ENCODE peak calls at places on chromosomes 7 and 10, in seven cellular contexts. G, F, S, I, X, R and O are unnamed samples.

GRCh38 chr7:82050134-82050533 is 280.3 kb upstream of the HGF start:
- DNase-seq in G (peak; percentile 87), F (no peak), S (peak; percentile 34), I (no peak), X (no peak), R (peak; percentile 29), O (no peak)

GRCh38 chr7:43475983-43476382 is 106.9 kb upstream of the STK17A start:
- DNase-seq in G (no peak), F (no peak), S (no peak), I (no peak), X (no peak), R (no peak), O (no peak)

GRCh38 chr10:30207485-30208052 is 141.5 kb downstream of the MTPAP start:
- DNase-seq in G (no peak), F (no peak), S (no peak), I (no peak), X (no peak), R (no peak), O (no peak)

GRCh38 chr10:87585565-87586514 is 73.8 kb upstream of the PAPSS2 start:
- DNase-seq in G (peak; percentile 83), F (no peak), S (peak; percentile 52), I (no peak), X (no peak), R (peak; percentile 24), O (no peak)

GRCh38 chr10:97222346-97222961 is 36.7 kb upstream of the SLIT1 start:
- DNase-seq in G (no peak), F (no peak), S (no peak), I (peak; percentile 2), X (no peak), R (no peak), O (no peak)

GRCh38 chr10:88582806-88583583 is at the start of gene RNLS:
- DNase-seq in G (peak; percentile 57), F (peak; percentile 85), S (peak; percentile 72), I (peak; percentile 76), X (peak; percentile 68), R (peak; percentile 30), O (peak; percentile 83)

GRCh38 chr7:88306590-88307048 is at the start of gene STEAP4:
- DNase-seq in G (peak; percentile 84), F (peak; percentile 79), S (peak; percentile 65), I (no peak), X (no peak), R (no peak), O (no peak)

GRCh38 chr10:121325490-121326231 is 272.6 kb downstream of the FGFR2 start:
- DNase-seq in G (no peak), F (no peak), S (no peak), I (no peak), X (no peak), R (no peak), O (no peak)

GRCh38 chr7:103811997-103812396 is 177.5 kb downstream of the RELN start:
- DNase-seq in G (no peak), F (no peak), S (no peak), I (no peak), X (peak; percentile 28), R (no peak), O (no peak)

GRCh38 chr7:96009162-96009561 is 236.8 kb downstream of the DYNC1I1 start:
- DNase-seq in G (no peak), F (no peak), S (no peak), I (no peak), X (no peak), R (no peak), O (no peak)

GRCh38 chr10:86293323-86293840 is 73.2 kb downstream of the GRID1 start:
- DNase-seq in G (no peak), F (no peak), S (no peak), I (no peak), X (no peak), R (no peak), O (no peak)

GRCh38 chr10:97891497-97892167 is 42.0 kb downstream of the GOLGA7B start:
- DNase-seq in G (no peak), F (no peak), S (no peak), I (no peak), X (no peak), R (no peak), O (no peak)

GRCh38 chr10:131345691-131346090 is 34.2 kb upstream of the TCERG1L start:
- DNase-seq in G (no peak), F (no peak), S (no peak), I (no peak), X (no peak), R (no peak), O (no peak)

GRCh38 chr7:28041508-28042314 is 138.9 kb downstream of the JAZF1 start:
- DNase-seq in G (peak; percentile 63), F (no peak), S (no peak), I (no peak), X (no peak), R (peak; percentile 56), O (no peak)

GRCh38 chr7:66258409-66258808 is 53.3 kb downstream of the TPST1 start:
- DNase-seq in G (no peak), F (no peak), S (no peak), I (no peak), X (no peak), R (peak; percentile 64), O (no peak)

GRCh38 chr10:95601116-95601719 is 40.0 kb upstream of the SORBS1 start:
- DNase-seq in G (peak; percentile 92), F (peak; percentile 75), S (peak; percentile 86), I (peak; percentile 93), X (peak; percentile 69), R (peak; percentile 92), O (peak; percentile 92)

GRCh38 chr10:28668363-28669226 is 8.7 kb upstream of the BAMBI start:
- DNase-seq in G (peak; percentile 37), F (no peak), S (peak; percentile 73), I (no peak), X (no peak), R (peak; percentile 35), O (no peak)

GRCh38 chr10:43970747-43971146 is 322.1 kb upstream of the ZNF32 start:
- DNase-seq in G (peak; percentile 21), F (no peak), S (no peak), I (no peak), X (no peak), R (no peak), O (no peak)

GRCh38 chr7:117119192-117119924 is 166.1 kb downstream of the ST7 start:
- DNase-seq in G (peak; percentile 85), F (peak; percentile 68), S (peak; percentile 70), I (peak; percentile 72), X (peak; percentile 35), R (peak; percentile 94), O (no peak)

GRCh38 chr10:125096371-125096770 is 64.0 kb downstream of the CTBP2 start:
- DNase-seq in G (no peak), F (no peak), S (no peak), I (no peak), X (no peak), R (no peak), O (no peak)

GRCh38 chr7:19713676-19714075 is 4.8 kb upstream of the POLR1F start:
- DNase-seq in G (peak; percentile 69), F (no peak), S (no peak), I (peak; percentile 44), X (peak; percentile 11), R (peak; percentile 80), O (peak; percentile 41)

GRCh38 chr10:25675615-25676014 is 258.4 kb upstream of the MYO3A start:
- DNase-seq in G (no peak), F (no peak), S (no peak), I (no peak), X (no peak), R (no peak), O (no peak)

GRCh38 chr10:129792864-129793263 is 171.2 kb downstream of the EBF3 start:
- DNase-seq in G (no peak), F (no peak), S (peak; percentile 17), I (no peak), X (no peak), R (no peak), O (no peak)

GRCh38 chr10:7239312-7239985 is 171.4 kb downstream of the SFMBT2 start:
- DNase-seq in G (no peak), F (no peak), S (no peak), I (no peak), X (no peak), R (no peak), O (no peak)

GRCh38 chr10:3364768-3365480 is 192.3 kb upstream of the PITRM1 start:
- DNase-seq in G (no peak), F (no peak), S (peak; percentile 64), I (no peak), X (no peak), R (no peak), O (no peak)

GRCh38 chr7:10237306-10237705 is 736.4 kb upstream of the PHF14 start:
- DNase-seq in G (peak; percentile 53), F (peak; percentile 55), S (peak; percentile 57), I (no peak), X (no peak), R (peak; percentile 64), O (no peak)